ENCODE peak calls at places on chromosomes 13 and 19, in nine cellular contexts. L, O, Q, T, C, W, S, B and M are unnamed samples.

GRCh38 chr13:51767100-51767499 is 36.9 kb downstream of the DHRS12 start:
- DNase-seq in L (no peak), O (no peak), Q (no peak), T (no peak), C (no peak), W (no peak), S (no peak), B (no peak), M (no peak)

GRCh38 chr13:40401911-40402776 is 264.3 kb downstream of the FOXO1 start:
- DNase-seq in L (peak; percentile 99), O (no peak), Q (peak; percentile 85), T (no peak), C (peak; percentile 88), W (peak; percentile 97), S (peak; percentile 95), B (peak; percentile 99), M (peak; percentile 89)

GRCh38 chr13:99366075-99366987 is 59.1 kb upstream of the GPR183 start:
- DNase-seq in L (no peak), O (no peak), Q (no peak), T (no peak), C (no peak), W (no peak), S (no peak), B (no peak), M (no peak)

GRCh38 chr13:43376596-43376995 is 353.2 kb downstream of the DNAJC15 start:
- DNase-seq in L (no peak), O (no peak), Q (no peak), T (no peak), C (no peak), W (no peak), S (no peak), B (no peak), M (no peak)

GRCh38 chr19:17090501-17091074 is 15.0 kb downstream of the MYO9B start:
- DNase-seq in L (peak; percentile 79), O (no peak), Q (no peak), T (no peak), C (no peak), W (no peak), S (no peak), B (peak; percentile 58), M (no peak)

GRCh38 chr19:7705387-7706187 is 3.7 kb upstream of the FCER2 start:
- DNase-seq in L (no peak), O (no peak), Q (peak; percentile 44), T (no peak), C (no peak), W (no peak), S (no peak), B (no peak), M (no peak)

GRCh38 chr13:26562538-26562890 is 5.0 kb downstream of the WASF3 start:
- DNase-seq in L (no peak), O (no peak), Q (no peak), T (peak; percentile 65), C (no peak), W (no peak), S (no peak), B (peak; percentile 36), M (no peak)

GRCh38 chr13:33182729-33183128 is 102.8 kb downstream of the STARD13 start:
- DNase-seq in L (no peak), O (no peak), Q (no peak), T (no peak), C (no peak), W (no peak), S (no peak), B (no peak), M (no peak)

GRCh38 chr19:39681416-39681815 is 22.9 kb upstream of the LGALS14 start:
- DNase-seq in L (no peak), O (no peak), Q (no peak), T (no peak), C (no peak), W (no peak), S (no peak), B (no peak), M (no peak)

GRCh38 chr13:55664178-55664577 is 1476.5 kb upstream of the PRR20A start:
- DNase-seq in L (no peak), O (no peak), Q (no peak), T (no peak), C (no peak), W (no peak), S (no peak), B (no peak), M (no peak)

DNA sequence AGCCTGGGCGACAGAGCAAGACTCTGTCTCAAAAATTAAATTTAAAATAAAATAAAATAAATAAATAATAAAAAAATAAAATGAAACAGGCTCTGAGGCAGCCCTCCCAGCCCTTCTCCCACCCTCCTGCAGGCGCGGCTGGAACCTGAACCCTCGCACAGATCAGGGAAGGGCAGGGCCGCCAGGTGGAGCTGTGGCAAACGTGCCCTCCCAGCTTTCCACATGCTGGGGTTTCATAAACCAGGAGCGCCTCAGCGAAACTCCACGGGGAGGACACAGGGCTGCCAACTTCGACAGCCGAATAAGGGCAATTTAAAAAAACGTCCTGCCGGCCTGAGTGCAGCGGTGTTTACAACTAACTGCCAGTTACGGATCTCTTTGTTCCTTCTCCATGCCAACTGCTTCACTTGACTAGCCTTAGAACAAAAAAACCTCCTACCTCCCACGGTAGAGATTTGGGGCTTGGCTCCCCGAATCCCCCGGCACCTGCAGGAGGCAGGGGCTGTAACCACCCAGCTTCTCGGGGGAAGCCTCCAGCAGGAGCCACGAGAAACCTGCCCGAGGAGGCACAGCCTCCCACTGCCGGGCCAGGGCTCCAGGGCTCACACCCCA is 15.9 kb downstream of the ZNF787 start:
- DNase-seq in L (peak; percentile 57), O (peak; percentile 40), Q (peak; percentile 87), T (peak; percentile 78), C (peak; percentile 78), W (peak; percentile 79), S (peak; percentile 73), B (peak; percentile 74), M (no peak)
- TF ChIP-seq CTCF in L (peak; percentile 51), O (peak; percentile 66), Q (no peak), T (peak; percentile 51), C (peak; percentile 82), W (no peak), S (peak; percentile 36), B (peak; percentile 56), M (peak; percentile 60)

DNA sequence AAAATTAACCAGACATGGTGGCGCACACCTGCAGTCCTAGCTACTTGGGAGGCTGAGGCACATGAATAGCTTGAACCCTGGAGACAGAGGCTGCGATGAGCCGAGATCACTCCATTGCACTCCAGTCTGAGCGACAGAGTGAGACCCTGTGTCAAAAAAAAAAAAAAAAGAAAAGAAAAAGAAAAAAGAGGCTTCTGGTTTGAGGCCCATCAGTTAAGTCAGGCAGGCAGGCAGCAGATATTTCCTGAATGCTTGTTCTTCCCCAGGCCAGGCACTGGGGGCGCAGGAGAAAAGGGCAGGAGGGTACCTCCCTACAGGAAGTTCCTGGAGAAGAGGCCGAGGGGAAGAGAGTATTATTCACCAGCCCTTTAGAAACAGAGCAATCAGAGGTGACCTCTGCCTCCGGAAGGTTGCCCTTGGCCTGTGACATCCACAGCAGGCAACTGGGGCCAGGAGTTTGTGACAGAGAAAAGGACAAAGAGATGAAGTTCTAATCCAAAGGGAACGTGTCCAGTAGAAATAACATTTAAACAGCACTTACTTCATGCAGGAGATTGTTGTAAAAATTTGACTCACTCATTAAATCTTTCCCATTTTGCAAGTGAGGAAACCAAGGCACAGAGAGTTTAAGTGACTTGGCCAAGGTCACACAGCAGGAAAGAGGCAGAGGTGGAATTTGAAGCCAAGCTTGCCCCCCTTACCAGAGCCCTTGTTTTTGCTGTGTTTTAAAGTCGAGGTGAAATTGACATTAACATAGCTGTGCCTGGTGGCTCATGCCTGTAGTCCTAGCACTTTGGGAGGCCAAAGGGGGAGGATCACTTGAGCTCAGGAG is 4.3 kb upstream of the RLN3 start:
- DNase-seq in L (peak; percentile 69), O (peak; percentile 59), Q (peak; percentile 58), T (peak; percentile 65), C (peak; percentile 85), W (no peak), S (no peak), B (no peak), M (no peak)
- TF ChIP-seq CTCF in L (peak; percentile 68), O (peak; percentile 63), Q (no peak), T (peak; percentile 69), C (peak; percentile 83), W (peak; percentile 26), S (no peak), B (no peak), M (peak; percentile 40)

GRCh38 chr19:28012361-28012760 is 1200.6 kb downstream of the UQCRFS1 start:
- DNase-seq in L (no peak), O (no peak), Q (no peak), T (peak; percentile 13), C (no peak), W (no peak), S (no peak), B (no peak), M (no peak)
- TF ChIP-seq CTCF in L (no peak), O (no peak), Q (no peak), T (no peak), C (no peak), W (no peak), S (no peak), B (no peak), M (no peak)

DNA sequence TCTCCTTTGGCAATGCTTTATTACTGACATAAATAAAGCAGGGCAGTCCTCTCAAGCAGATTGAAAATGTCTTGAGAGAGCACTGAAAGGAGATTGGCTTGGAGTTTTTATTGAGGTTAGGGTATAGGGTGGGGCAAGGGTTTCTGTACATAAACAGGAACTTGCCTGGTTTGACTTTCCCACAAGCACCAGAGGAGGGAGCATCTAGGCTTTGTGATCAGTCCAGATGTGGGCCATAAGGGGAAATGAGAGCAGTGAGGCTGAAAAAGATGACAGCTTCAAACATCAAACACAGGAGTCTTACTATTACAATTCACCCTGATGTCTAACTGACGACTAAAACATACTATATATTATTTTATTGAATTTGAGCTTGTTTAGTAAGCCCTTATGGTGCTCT is 260.9 kb downstream of the MTUS2 start:
- DNase-seq in L (no peak), O (no peak), Q (no peak), T (no peak), C (no peak), W (no peak), S (no peak), B (no peak), M (no peak)
- TF ChIP-seq CTCF in L (no peak), O (no peak), Q (no peak), T (no peak), C (no peak), W (no peak), S (no peak), B (no peak), M (no peak)